ENCODE peak calls at places on chromosomes 6 and 20, in eight cellular contexts. One of them, this sample, is unnamed.

GRCh38 chr20:44019638-44020335 is 105.1 kb downstream of the TOX2 start:
- DNase-seq in NCI-H1092 treated with DMSO at 0.1 percent for 48 hours: no peak
- DNase-seq in NCI-H1105: no peak
- DNase-seq in heart left ventricle: no peak
- DNase-seq in heart right ventricle: no peak
- DNase-seq in NCI-H1436: no peak
- DNase-seq in stromal cell of bone marrow: peak
- DNase-seq in activated CD4-positive, CD25-positive, alpha-beta regulatory T cell: no peak
- DNase-seq in this sample: peak

GRCh38 chr6:167565884-167566491 is 241.1 kb downstream of the TTLL2 start:
- DNase-seq in NCI-H1092 treated with DMSO at 0.1 percent for 48 hours: no peak
- DNase-seq in NCI-H1105: no peak
- DNase-seq in heart left ventricle: peak
- DNase-seq in heart right ventricle: peak
- DNase-seq in NCI-H1436: no peak
- DNase-seq in stromal cell of bone marrow: no peak
- DNase-seq in activated CD4-positive, CD25-positive, alpha-beta regulatory T cell: no peak
- DNase-seq in this sample: peak

GRCh38 chr20:57701651-57702050 is 8.2 kb downstream of the PMEPA1 start:
- DNase-seq in NCI-H1092 treated with DMSO at 0.1 percent for 48 hours: no peak
- DNase-seq in NCI-H1105: no peak
- DNase-seq in heart left ventricle: no peak
- DNase-seq in heart right ventricle: no peak
- DNase-seq in NCI-H1436: no peak
- DNase-seq in stromal cell of bone marrow: no peak
- DNase-seq in activated CD4-positive, CD25-positive, alpha-beta regulatory T cell: no peak
- DNase-seq in this sample: no peak

GRCh38 chr6:37871616-37872384 is 52.3 kb downstream of the ZFAND3 start:
- DNase-seq in NCI-H1092 treated with DMSO at 0.1 percent for 48 hours: no peak
- DNase-seq in NCI-H1105: no peak
- DNase-seq in heart left ventricle: no peak
- DNase-seq in heart right ventricle: no peak
- DNase-seq in NCI-H1436: no peak
- DNase-seq in stromal cell of bone marrow: no peak
- DNase-seq in activated CD4-positive, CD25-positive, alpha-beta regulatory T cell: no peak
- DNase-seq in this sample: no peak

GRCh38 chr20:42218566-42218965 is 600.4 kb upstream of the CHD6 start:
- DNase-seq in NCI-H1092 treated with DMSO at 0.1 percent for 48 hours: peak
- DNase-seq in NCI-H1105: peak
- DNase-seq in heart left ventricle: no peak
- DNase-seq in heart right ventricle: no peak
- DNase-seq in NCI-H1436: no peak
- DNase-seq in stromal cell of bone marrow: no peak
- DNase-seq in activated CD4-positive, CD25-positive, alpha-beta regulatory T cell: no peak
- DNase-seq in this sample: no peak

GRCh38 chr6:64254558-64254957 is 619.0 kb downstream of the PHF3 start:
- DNase-seq in NCI-H1092 treated with DMSO at 0.1 percent for 48 hours: no peak
- DNase-seq in NCI-H1105: no peak
- DNase-seq in heart left ventricle: no peak
- DNase-seq in heart right ventricle: no peak
- DNase-seq in NCI-H1436: no peak
- DNase-seq in stromal cell of bone marrow: no peak
- DNase-seq in activated CD4-positive, CD25-positive, alpha-beta regulatory T cell: no peak
- DNase-seq in this sample: no peak

GRCh38 chr6:80440496-80441160 is 334.2 kb downstream of the BCKDHB start:
- DNase-seq in NCI-H1092 treated with DMSO at 0.1 percent for 48 hours: no peak
- DNase-seq in NCI-H1105: peak
- DNase-seq in heart left ventricle: no peak
- DNase-seq in heart right ventricle: no peak
- DNase-seq in NCI-H1436: peak
- DNase-seq in stromal cell of bone marrow: no peak
- DNase-seq in activated CD4-positive, CD25-positive, alpha-beta regulatory T cell: no peak
- DNase-seq in this sample: peak

GRCh38 chr6:108878942-108879341 is 30.7 kb downstream of the ARMC2 start:
- DNase-seq in NCI-H1092 treated with DMSO at 0.1 percent for 48 hours: no peak
- DNase-seq in NCI-H1105: no peak
- DNase-seq in heart left ventricle: no peak
- DNase-seq in heart right ventricle: no peak
- DNase-seq in NCI-H1436: no peak
- DNase-seq in stromal cell of bone marrow: no peak
- DNase-seq in activated CD4-positive, CD25-positive, alpha-beta regulatory T cell: no peak
- DNase-seq in this sample: no peak

GRCh38 chr6:154868143-154868594 is 126.9 kb upstream of the TIAM2 start:
- DNase-seq in NCI-H1092 treated with DMSO at 0.1 percent for 48 hours: peak
- DNase-seq in NCI-H1105: peak
- DNase-seq in heart left ventricle: no peak
- DNase-seq in heart right ventricle: no peak
- DNase-seq in NCI-H1436: peak
- DNase-seq in stromal cell of bone marrow: peak
- DNase-seq in activated CD4-positive, CD25-positive, alpha-beta regulatory T cell: no peak
- DNase-seq in this sample: peak

GRCh38 chr20:11467436-11467835 is 450.3 kb upstream of the BTBD3 start:
- DNase-seq in NCI-H1092 treated with DMSO at 0.1 percent for 48 hours: no peak
- DNase-seq in NCI-H1105: no peak
- DNase-seq in heart left ventricle: no peak
- DNase-seq in heart right ventricle: no peak
- DNase-seq in NCI-H1436: no peak
- DNase-seq in stromal cell of bone marrow: no peak
- DNase-seq in activated CD4-positive, CD25-positive, alpha-beta regulatory T cell: no peak
- DNase-seq in this sample: no peak

GRCh38 chr6:52568320-52568719 is 8.5 kb downstream of the TRAM2 start:
- DNase-seq in NCI-H1092 treated with DMSO at 0.1 percent for 48 hours: no peak
- DNase-seq in NCI-H1105: no peak
- DNase-seq in heart left ventricle: no peak
- DNase-seq in heart right ventricle: no peak
- DNase-seq in NCI-H1436: no peak
- DNase-seq in stromal cell of bone marrow: no peak
- DNase-seq in activated CD4-positive, CD25-positive, alpha-beta regulatory T cell: no peak
- DNase-seq in this sample: no peak

GRCh38 chr6:14440215-14440890 is 322.8 kb downstream of the CD83 start:
- DNase-seq in NCI-H1092 treated with DMSO at 0.1 percent for 48 hours: no peak
- DNase-seq in NCI-H1105: no peak
- DNase-seq in heart left ventricle: no peak
- DNase-seq in heart right ventricle: no peak
- DNase-seq in NCI-H1436: no peak
- DNase-seq in stromal cell of bone marrow: no peak
- DNase-seq in activated CD4-positive, CD25-positive, alpha-beta regulatory T cell: no peak
- DNase-seq in this sample: no peak

GRCh38 chr6:87698618-87699017 is 3.4 kb downstream of the AKIRIN2 start:
- DNase-seq in NCI-H1092 treated with DMSO at 0.1 percent for 48 hours: no peak
- DNase-seq in NCI-H1105: no peak
- DNase-seq in heart left ventricle: no peak
- DNase-seq in heart right ventricle: no peak
- DNase-seq in NCI-H1436: no peak
- DNase-seq in stromal cell of bone marrow: no peak
- DNase-seq in activated CD4-positive, CD25-positive, alpha-beta regulatory T cell: no peak
- DNase-seq in this sample: peak

GRCh38 chr6:87806635-87807034 is 104.6 kb upstream of the AKIRIN2 start:
- DNase-seq in NCI-H1092 treated with DMSO at 0.1 percent for 48 hours: peak
- DNase-seq in NCI-H1105: peak
- DNase-seq in heart left ventricle: no peak
- DNase-seq in heart right ventricle: no peak
- DNase-seq in NCI-H1436: peak
- DNase-seq in stromal cell of bone marrow: no peak
- DNase-seq in activated CD4-positive, CD25-positive, alpha-beta regulatory T cell: no peak
- DNase-seq in this sample: peak

GRCh38 chr6:128208078-128208477 is 307.2 kb upstream of the THEMIS start:
- DNase-seq in NCI-H1092 treated with DMSO at 0.1 percent for 48 hours: no peak
- DNase-seq in NCI-H1105: no peak
- DNase-seq in heart left ventricle: no peak
- DNase-seq in heart right ventricle: no peak
- DNase-seq in NCI-H1436: no peak
- DNase-seq in stromal cell of bone marrow: no peak
- DNase-seq in activated CD4-positive, CD25-positive, alpha-beta regulatory T cell: no peak
- DNase-seq in this sample: no peak

GRCh38 chr6:75524322-75524972 is 30.8 kb upstream of the FILIP1 start:
- DNase-seq in NCI-H1092 treated with DMSO at 0.1 percent for 48 hours: no peak
- DNase-seq in NCI-H1105: no peak
- DNase-seq in heart left ventricle: no peak
- DNase-seq in heart right ventricle: no peak
- DNase-seq in NCI-H1436: no peak
- DNase-seq in stromal cell of bone marrow: peak
- DNase-seq in activated CD4-positive, CD25-positive, alpha-beta regulatory T cell: no peak
- DNase-seq in this sample: peak

GRCh38 chr20:62961310-62961783 is 8.8 kb downstream of the SLC17A9 start:
- DNase-seq in NCI-H1092 treated with DMSO at 0.1 percent for 48 hours: no peak
- DNase-seq in NCI-H1105: no peak
- DNase-seq in heart left ventricle: no peak
- DNase-seq in heart right ventricle: no peak
- DNase-seq in NCI-H1436: no peak
- DNase-seq in stromal cell of bone marrow: no peak
- DNase-seq in activated CD4-positive, CD25-positive, alpha-beta regulatory T cell: no peak
- DNase-seq in this sample: no peak

GRCh38 chr20:50913976-50914375 is 17.3 kb downstream of the ADNP start:
- DNase-seq in NCI-H1092 treated with DMSO at 0.1 percent for 48 hours: no peak
- DNase-seq in NCI-H1105: no peak
- DNase-seq in heart left ventricle: no peak
- DNase-seq in heart right ventricle: no peak
- DNase-seq in NCI-H1436: no peak
- DNase-seq in stromal cell of bone marrow: peak
- DNase-seq in activated CD4-positive, CD25-positive, alpha-beta regulatory T cell: no peak
- DNase-seq in this sample: no peak

GRCh38 chr6:31271641-31272357 is at the start of gene HLA-C:
- DNase-seq in NCI-H1092 treated with DMSO at 0.1 percent for 48 hours: peak
- DNase-seq in NCI-H1105: peak
- DNase-seq in heart left ventricle: peak
- DNase-seq in heart right ventricle: peak
- DNase-seq in NCI-H1436: peak
- DNase-seq in stromal cell of bone marrow: peak
- DNase-seq in activated CD4-positive, CD25-positive, alpha-beta regulatory T cell: peak
- DNase-seq in this sample: peak

GRCh38 chr20:47154089-47154488 is 202.4 kb downstream of the ZMYND8 start:
- DNase-seq in NCI-H1092 treated with DMSO at 0.1 percent for 48 hours: no peak
- DNase-seq in NCI-H1105: no peak
- DNase-seq in heart left ventricle: no peak
- DNase-seq in heart right ventricle: no peak
- DNase-seq in NCI-H1436: no peak
- DNase-seq in stromal cell of bone marrow: no peak
- DNase-seq in activated CD4-positive, CD25-positive, alpha-beta regulatory T cell: no peak
- DNase-seq in this sample: no peak

GRCh38 chr20:62587757-62588402 is 54.4 kb upstream of the SLCO4A1 start:
- DNase-seq in NCI-H1092 treated with DMSO at 0.1 percent for 48 hours: no peak
- DNase-seq in NCI-H1105: no peak
- DNase-seq in heart left ventricle: no peak
- DNase-seq in heart right ventricle: no peak
- DNase-seq in NCI-H1436: no peak
- DNase-seq in stromal cell of bone marrow: peak
- DNase-seq in activated CD4-positive, CD25-positive, alpha-beta regulatory T cell: no peak
- DNase-seq in this sample: no peak

GRCh38 chr6:96923871-96924493 is 546 bp upstream of the KLHL32 start:
- DNase-seq in NCI-H1092 treated with DMSO at 0.1 percent for 48 hours: no peak
- DNase-seq in NCI-H1105: no peak
- DNase-seq in heart left ventricle: no peak
- DNase-seq in heart right ventricle: no peak
- DNase-seq in NCI-H1436: no peak
- DNase-seq in stromal cell of bone marrow: no peak
- DNase-seq in activated CD4-positive, CD25-positive, alpha-beta regulatory T cell: no peak
- DNase-seq in this sample: peak

GRCh38 chr6:113018351-113019151 is 671.4 kb downstream of the RFPL4B start:
- DNase-seq in NCI-H1092 treated with DMSO at 0.1 percent for 48 hours: no peak
- DNase-seq in NCI-H1105: no peak
- DNase-seq in heart left ventricle: peak
- DNase-seq in heart right ventricle: no peak
- DNase-seq in NCI-H1436: no peak
- DNase-seq in stromal cell of bone marrow: peak
- DNase-seq in activated CD4-positive, CD25-positive, alpha-beta regulatory T cell: no peak
- DNase-seq in this sample: peak

GRCh38 chr20:297925-298754 is 770 bp downstream of the ZCCHC3 start:
- DNase-seq in NCI-H1092 treated with DMSO at 0.1 percent for 48 hours: peak
- DNase-seq in NCI-H1105: peak
- DNase-seq in heart left ventricle: peak
- DNase-seq in heart right ventricle: peak
- DNase-seq in NCI-H1436: peak
- DNase-seq in stromal cell of bone marrow: peak
- DNase-seq in activated CD4-positive, CD25-positive, alpha-beta regulatory T cell: no peak
- DNase-seq in this sample: peak

This sample was measured in small intestine.